ENCODE peak calls at places on chromosomes 4 and X, in ten cellular contexts. Z is fibroblast of lung, L is pancreas, U is IMR-90, F is breast epithelium, H is body of pancreas, J is cardiac muscle cell, K is neural progenitor cell, O is spleen, P is heart left ventricle. W is an unnamed sample.
A peak's percentile ranks its signal among the peaks of the same experiment; 100 is the strongest.

GRCh38 chr4:111748157-111748556 is 397.1 kb upstream of the FAM241A start:
- DNase-seq in Z (no peak), L (no peak), U (no peak), F (no peak), H (no peak), J (no peak), K (peak; percentile 11), O (no peak), P (no peak), W (no peak)

GRCh38 chr4:82951196-82951595 is 50.7 kb downstream of the THAP9 start:
- DNase-seq in Z (peak; percentile 20), L (no peak), U (peak; percentile 10), F (no peak), H (no peak), J (no peak), K (no peak), O (no peak), P (no peak), W (no peak)

GRCh38 chrX:150761819-150762216 is 68.6 kb downstream of the MTMR1 start:
- DNase-seq in Z (no peak), L (no peak), U (no peak), F (no peak), H (no peak), J (no peak), K (no peak), O (no peak), P (no peak), W (no peak)

GRCh38 chr4:38641796-38642195 is 22.2 kb upstream of the KLF3 start:
- DNase-seq in Z (no peak), L (no peak), U (no peak), F (no peak), H (no peak), J (no peak), K (no peak), O (no peak), P (no peak), W (no peak)

GRCh38 chrX:22081475-22082092 is 49.5 kb downstream of the PHEX start:
- DNase-seq in Z (peak; percentile 39), L (peak; percentile 50), U (peak; percentile 63), F (no peak), H (peak; percentile 53), J (peak; percentile 67), K (peak; percentile 67), O (peak; percentile 81), P (peak; percentile 51), W (peak; percentile 43)

GRCh38 chr4:72886602-72887001 is 182.9 kb downstream of the COX18 start:
- DNase-seq in Z (no peak), L (no peak), U (no peak), F (no peak), H (no peak), J (peak; percentile 27), K (no peak), O (no peak), P (no peak), W (peak; percentile 22)

GRCh38 chrX:47854474-47854873 is 17.8 kb downstream of the ZNF81 start:
- DNase-seq in Z (no peak), L (peak; percentile 27), U (peak; percentile 13), F (no peak), H (peak; percentile 28), J (peak; percentile 50), K (peak; percentile 45), O (no peak), P (peak; percentile 33), W (no peak)

GRCh38 chrX:68894513-68895338 is 65.9 kb downstream of the EFNB1 start:
- DNase-seq in Z (peak; percentile 72), L (peak; percentile 22), U (peak; percentile 18), F (peak; percentile 35), H (peak; percentile 61), J (peak; percentile 70), K (peak; percentile 77), O (peak; percentile 86), P (peak; percentile 84), W (peak; percentile 74)

GRCh38 chr4:151555151-151555945 is 146.4 kb downstream of the FHIP1A start:
- DNase-seq in Z (peak; percentile 30), L (no peak), U (no peak), F (no peak), H (no peak), J (no peak), K (no peak), O (no peak), P (no peak), W (no peak)

GRCh38 chrX:141733371-141733770 is 34.8 kb upstream of the SPANXD start:
- DNase-seq in Z (peak; percentile 48), L (no peak), U (peak; percentile 48), F (no peak), H (no peak), J (no peak), K (no peak), O (no peak), P (no peak), W (no peak)

DNA sequence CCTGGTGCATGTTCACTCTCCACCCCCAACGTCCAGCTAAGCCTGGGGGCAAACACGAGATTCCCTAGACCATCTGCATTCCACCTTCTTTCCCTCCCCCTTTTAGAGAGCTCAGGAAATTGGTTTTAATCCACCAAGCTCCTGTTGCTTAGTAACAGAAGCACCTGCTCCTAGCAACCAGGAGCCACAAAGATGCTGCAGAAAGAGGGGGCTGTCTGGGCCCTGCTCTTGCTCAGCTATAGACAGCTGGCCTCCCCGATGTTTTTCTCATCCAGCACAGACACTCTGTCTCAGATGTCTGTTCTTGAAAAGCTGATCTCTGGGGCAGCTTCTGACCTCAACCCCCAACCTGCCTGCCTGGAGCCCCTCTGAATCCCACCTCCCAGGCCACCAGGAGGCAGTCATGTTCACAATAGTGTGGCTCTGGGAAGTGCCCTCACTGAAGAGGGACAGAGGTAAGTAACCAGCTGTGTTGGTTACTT is 71.5 kb downstream of the SLC16A2 start:
- DNase-seq in Z (no peak), L (no peak), U (no peak), F (no peak), H (no peak), J (peak; percentile 13), K (peak; percentile 65), O (no peak), P (no peak), W (no peak)
- H3K27me3 ChIP-seq in Z (no peaks in the 10 kb centered on the region), L (no peaks in the 10 kb centered on the region), U (peaks cover 4% of the 10 kb centered on the region), F (peaks cover 16% of the 10 kb centered on the region), H (no peaks in the 10 kb centered on the region), J (no peaks in the 10 kb centered on the region), K (no peaks in the 10 kb centered on the region), O (no peaks in the 10 kb centered on the region), P (no peaks in the 10 kb centered on the region), W (no peaks in the 10 kb centered on the region)

GRCh38 chrX:102548231-102548630 is 31.7 kb upstream of the TMSB15A start:
- DNase-seq in Z (no peak), L (no peak), U (no peak), F (no peak), H (no peak), J (no peak), K (no peak), O (no peak), P (no peak), W (peak; percentile 13)

DNA sequence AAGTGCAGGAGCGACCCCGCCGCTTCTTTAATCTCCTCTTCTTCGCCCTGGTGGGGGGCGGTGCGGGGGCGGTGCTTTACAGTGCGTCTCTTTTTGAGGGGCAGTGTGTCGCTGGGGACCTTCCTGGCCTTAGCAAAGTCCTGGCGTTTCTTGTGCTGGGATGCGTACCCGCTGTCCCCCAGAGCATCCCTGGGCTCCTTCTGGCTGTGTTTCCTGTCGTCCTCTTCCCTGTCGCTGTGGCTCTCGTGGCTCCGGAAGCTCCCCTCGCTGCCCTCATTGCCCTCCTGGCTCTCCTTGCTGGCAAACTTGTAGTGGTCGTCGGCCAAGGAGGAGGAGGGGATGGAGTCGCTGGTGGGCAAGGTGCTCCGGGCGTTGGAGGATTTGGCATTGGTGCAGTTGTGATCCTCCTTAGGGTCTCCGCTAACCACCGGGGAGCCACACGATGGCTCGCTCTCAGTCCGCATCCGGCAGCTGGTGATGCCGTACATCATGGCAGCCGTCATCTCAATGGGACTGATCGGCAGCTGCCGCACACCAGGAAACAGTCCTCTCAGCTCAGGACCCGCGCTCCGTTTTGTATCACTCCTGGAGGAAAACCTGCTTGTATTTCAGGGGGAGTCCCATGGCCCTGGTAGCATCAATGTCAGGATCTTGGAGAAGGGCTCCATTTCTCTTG is 30.4 kb upstream of the TMSB15A start:
- DNase-seq in Z (no peak), L (no peak), U (no peak), F (no peak), H (no peak), J (no peak), K (peak; percentile 8), O (no peak), P (no peak), W (peak; percentile 8)
- H3K4me3 ChIP-seq in Z (no peak overlapping the region), L (no peak overlapping the region), U (peak overlapping the region; percentile 46), F (peak overlapping the region; percentile 13), H (no peak overlapping the region), J (no peak overlapping the region), K (no peak overlapping the region), O (no peak overlapping the region), P (peak overlapping the region; percentile 15), W (no peak overlapping the region)

GRCh38 chr4:76533314-76533713 is 98.3 kb downstream of the SHROOM3 start:
- DNase-seq in Z (no peak), L (no peak), U (no peak), F (no peak), H (no peak), J (no peak), K (no peak), O (no peak), P (no peak), W (no peak)

GRCh38 chr4:76532810-76533209 is 97.8 kb downstream of the SHROOM3 start:
- DNase-seq in Z (no peak), L (no peak), U (no peak), F (no peak), H (no peak), J (no peak), K (no peak), O (no peak), P (no peak), W (no peak)

GRCh38 chr4:76538296-76538695 is 103.3 kb downstream of the SHROOM3 start:
- DNase-seq in Z (no peak), L (no peak), U (no peak), F (no peak), H (no peak), J (no peak), K (no peak), O (no peak), P (no peak), W (no peak)

GRCh38 chr4:76535603-76536380 is 100.8 kb downstream of the SHROOM3 start:
- DNase-seq in Z (peak; percentile 86), L (no peak), U (peak; percentile 43), F (no peak), H (no peak), J (no peak), K (no peak), O (no peak), P (no peak), W (no peak)

GRCh38 chr4:76536381-76536689 is 101.3 kb downstream of the SHROOM3 start:
- DNase-seq in Z (no peak), L (no peak), U (no peak), F (no peak), H (no peak), J (no peak), K (no peak), O (no peak), P (no peak), W (no peak)
- H3K27me3 ChIP-seq in Z (no peaks in the 10 kb centered on the region), L (no peaks in the 10 kb centered on the region), U (no peaks in the 10 kb centered on the region), F (no peaks in the 10 kb centered on the region), H (no peaks in the 10 kb centered on the region), J (no peaks in the 10 kb centered on the region), K (no peaks in the 10 kb centered on the region), O (no peaks in the 10 kb centered on the region), P (no peaks in the 10 kb centered on the region), W (no peaks in the 10 kb centered on the region)

DNA sequence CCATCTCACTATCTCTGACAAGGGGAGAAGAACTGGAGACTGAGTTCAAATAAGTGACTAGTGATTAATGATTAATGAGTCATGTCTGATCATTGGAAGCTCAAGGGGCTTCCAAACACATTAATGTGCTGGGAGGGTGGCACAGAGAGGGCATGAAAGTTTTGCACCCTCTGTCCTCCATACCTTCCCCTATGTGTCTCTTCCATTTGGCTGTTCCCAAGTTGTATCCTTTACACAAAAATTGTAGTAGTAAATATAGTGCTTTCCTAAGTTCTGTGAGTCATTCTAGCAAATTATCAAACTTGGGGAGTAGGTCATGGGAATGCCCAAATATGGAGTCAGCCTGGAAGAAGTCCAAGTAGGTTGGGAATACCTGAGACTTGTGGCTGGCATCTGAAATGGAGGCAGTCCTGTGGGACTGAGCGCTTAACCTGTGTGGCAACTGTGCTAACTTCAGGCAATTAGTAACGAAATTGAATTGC is 4.1 kb upstream of the FAM200B start:
- DNase-seq in Z (peak; percentile 74), L (peak; percentile 79), U (peak; percentile 48), F (no peak), H (peak; percentile 82), J (peak; percentile 52), K (no peak), O (no peak), P (no peak), W (no peak)
- H3K4me3 ChIP-seq in Z (no peak overlapping the region), L (no peak overlapping the region), U (no peak overlapping the region), F (no peak overlapping the region), H (no peak overlapping the region), J (no peak overlapping the region), K (no peak overlapping the region), O (no peak overlapping the region), P (no peak overlapping the region), W (no peak overlapping the region)